ENCODE peak calls at places on chromosomes 7 and 10, in six cellular contexts. Z is heart right ventricle, Q is SJSA1, J is A549, V is GM23338, U is ovary. R is an unnamed sample.

GRCh38 chr7:121020652-121021051 is 32.1 kb downstream of the CPED1 start:
- DNase-seq in Z (no peak), Q (peak; percentile 54), J (no peak), V (no peak), U (no peak), R (no peak)

GRCh38 chr10:67775274-67775673 is 62.7 kb downstream of the DNAJC12 start:
- DNase-seq in Z (no peak), Q (no peak), J (no peak), V (no peak), U (no peak), R (no peak)

GRCh38 chr7:28002638-28003037 is 178.0 kb downstream of the JAZF1 start:
- DNase-seq in Z (no peak), Q (no peak), J (peak; percentile 31), V (peak; percentile 55), U (no peak), R (peak; percentile 39)

GRCh38 chr7:3294432-3295100 is 6.5 kb upstream of the SDK1 start:
- DNase-seq in Z (no peak), Q (no peak), J (no peak), V (peak; percentile 82), U (no peak), R (no peak)

GRCh38 chr10:1745794-1746456 is 8.6 kb upstream of the ADARB2 start:
- DNase-seq in Z (no peak), Q (no peak), J (no peak), V (no peak), U (no peak), R (no peak)

GRCh38 chr10:23474081-23474480 is 35.2 kb downstream of the OTUD1 start:
- DNase-seq in Z (no peak), Q (no peak), J (no peak), V (no peak), U (no peak), R (no peak)

GRCh38 chr10:3477683-3478082 is 305.1 kb upstream of the PITRM1 start:
- DNase-seq in Z (no peak), Q (peak; percentile 37), J (peak; percentile 26), V (no peak), U (no peak), R (no peak)

GRCh38 chr10:102796407-102797176 is 40.6 kb downstream of the CYP17A1 start:
- DNase-seq in Z (peak; percentile 86), Q (peak; percentile 90), J (no peak), V (no peak), U (peak; percentile 82), R (peak; percentile 28)

GRCh38 chr7:157516911-157517781 is 180.3 kb downstream of the DNAJB6 start:
- DNase-seq in Z (no peak), Q (no peak), J (no peak), V (no peak), U (no peak), R (no peak)

GRCh38 chr10:110502851-110503301 is 5.2 kb downstream of the DUSP5 start:
- DNase-seq in Z (no peak), Q (peak; percentile 38), J (peak; percentile 40), V (no peak), U (no peak), R (no peak)

GRCh38 chr7:8893761-8894160 is 460.4 kb downstream of the NXPH1 start:
- DNase-seq in Z (no peak), Q (no peak), J (no peak), V (no peak), U (no peak), R (no peak)

GRCh38 chr7:30470783-30471182 is 7.8 kb downstream of the NOD1 start:
- DNase-seq in Z (no peak), Q (peak; percentile 68), J (peak; percentile 28), V (no peak), U (peak; percentile 65), R (no peak)

GRCh38 chr7:143929224-143929920 is 5.7 kb upstream of the OR2F2 start:
- DNase-seq in Z (no peak), Q (no peak), J (no peak), V (no peak), U (no peak), R (no peak)

GRCh38 chr7:90747521-90747920 is 151.4 kb downstream of the CDK14 start:
- DNase-seq in Z (no peak), Q (no peak), J (no peak), V (no peak), U (no peak), R (no peak)
- H3K27ac ChIP-seq in Z (no peak overlapping the region), Q (no peak overlapping the region), J (no peak overlapping the region), V (no peak overlapping the region), U (no peak overlapping the region), R (no peak overlapping the region)

DNA sequence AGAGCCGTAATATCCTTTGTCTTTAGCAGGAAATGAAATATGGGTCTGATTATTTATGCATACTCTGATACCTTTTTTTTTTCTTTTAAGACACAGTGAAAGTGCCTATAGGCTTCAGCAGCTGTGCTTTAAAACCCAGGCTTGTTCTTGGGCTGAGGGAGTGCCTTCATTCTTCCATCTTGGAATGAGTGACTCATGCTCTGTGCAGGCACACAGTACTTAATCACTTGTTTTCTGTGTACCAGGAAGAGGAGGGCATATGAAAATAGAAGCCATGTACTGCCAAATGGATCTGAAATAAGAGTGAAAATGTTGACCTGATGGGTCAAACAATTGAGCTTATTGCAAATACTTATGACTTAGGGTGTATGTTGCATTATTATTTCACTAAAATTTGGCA is 12.0 kb downstream of the INPP5F start:
- DNase-seq in Z (no peak), Q (peak; percentile 61), J (peak; percentile 81), V (peak; percentile 47), U (no peak), R (peak; percentile 76)
- H3K4me3 ChIP-seq in Z (no peak overlapping the region), Q (no peak overlapping the region), J (no peak overlapping the region), V (no peak overlapping the region), U (no peak overlapping the region), R (no peak overlapping the region)

DNA sequence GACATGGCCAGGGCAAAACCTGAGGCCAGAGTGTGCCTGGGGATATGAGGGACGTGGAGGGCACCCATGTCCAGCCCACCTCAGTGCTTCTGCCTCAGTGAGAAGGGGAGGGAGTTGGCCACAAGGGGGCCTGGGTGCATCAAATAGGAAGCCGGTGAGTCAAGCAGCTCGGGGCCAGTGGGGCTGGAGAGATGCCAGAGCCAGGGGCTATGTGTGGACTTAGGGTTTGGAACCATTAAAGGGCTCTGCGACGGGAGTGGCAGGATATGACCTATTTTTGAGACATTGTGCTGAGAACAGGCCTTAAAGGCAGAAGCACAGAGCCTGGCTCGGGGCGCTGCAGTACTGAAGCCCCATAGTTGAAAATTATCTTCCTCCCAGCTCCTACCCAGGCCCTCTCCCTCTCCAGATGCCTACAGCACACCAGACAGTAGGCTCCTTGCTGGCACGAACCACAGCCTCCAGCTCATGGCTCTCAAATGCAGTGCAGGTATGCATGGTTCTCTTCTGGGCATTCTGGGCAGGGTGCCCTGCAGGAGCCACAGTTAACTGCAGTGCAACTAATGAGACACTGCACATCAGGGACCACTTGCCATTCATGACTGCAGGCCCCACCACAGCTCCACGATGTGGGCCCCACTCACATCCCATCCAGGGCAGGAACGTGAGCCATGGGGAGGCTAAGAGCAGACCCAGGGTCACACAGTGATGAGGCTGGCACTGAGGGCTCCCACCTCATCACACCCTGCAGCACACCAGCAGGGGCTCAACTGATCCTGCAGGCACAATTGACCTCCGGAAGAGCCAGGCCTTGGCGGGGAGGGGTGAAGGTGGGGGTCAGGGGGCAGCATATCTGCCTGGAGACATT is 7.2 kb upstream of the PGAM2 start:
- DNase-seq in Z (peak; percentile 81), Q (peak; percentile 74), J (peak; percentile 70), V (peak; percentile 90), U (peak; percentile 89), R (peak; percentile 96)
- H3K27ac ChIP-seq in Z (peak overlapping the region; percentile 70), Q (no peak overlapping the region), J (no peak overlapping the region), V (no peak overlapping the region), U (no peak overlapping the region), R (no peak overlapping the region)

DNA sequence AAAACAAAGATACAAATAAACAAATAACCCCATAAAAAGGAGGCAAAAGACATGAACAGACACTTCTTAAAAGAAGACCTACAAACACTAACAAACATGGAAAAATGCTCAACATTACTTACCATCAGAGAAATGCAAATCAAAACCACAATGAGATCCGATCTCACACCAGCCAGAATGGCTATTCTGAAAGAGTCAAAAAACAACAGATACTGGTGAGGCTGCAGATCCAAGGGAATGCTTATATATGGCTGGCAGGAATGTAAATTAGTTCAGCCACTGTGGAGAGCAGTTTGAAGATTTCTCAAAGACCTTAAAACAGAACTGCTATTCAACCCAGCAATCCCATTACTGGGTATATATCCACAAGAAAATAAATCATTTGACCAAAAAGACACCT is 80.4 kb upstream of the NRP1 start:
- DNase-seq in Z (no peak), Q (peak; percentile 22), J (no peak), V (no peak), U (no peak), R (no peak)
- H3K4me3 ChIP-seq in Z (no peak overlapping the region), Q (no peak overlapping the region), J (no peak overlapping the region), V (no peak overlapping the region), U (no peak overlapping the region), R (no peak overlapping the region)

GRCh38 chr10:79184141-79184625 is 115.4 kb downstream of the ZMIZ1 start:
- DNase-seq in Z (no peak), Q (peak; percentile 97), J (peak; percentile 83), V (no peak), U (no peak), R (peak; percentile 60)
- H3K27ac ChIP-seq in Z (peak overlapping the region; percentile 72), Q (peak overlapping the region; percentile 76), J (peak overlapping the region; percentile 81), V (no peak overlapping the region), U (no peak overlapping the region), R (peak overlapping the region; percentile 44)

GRCh38 chr7:100835903-100836811 is 8.8 kb upstream of the EPHB4 start:
- DNase-seq in Z (peak; percentile 69), Q (no peak), J (no peak), V (peak; percentile 98), U (peak; percentile 56), R (peak; percentile 80)
- H3K4me3 ChIP-seq in Z (no peak overlapping the region), Q (no peak overlapping the region), J (no peak overlapping the region), V (peak overlapping the region; percentile 61), U (no peak overlapping the region), R (peak overlapping the region; percentile 34)

GRCh38 chr10:89374716-89375115 is 3.1 kb upstream of the IFIT1B start:
- DNase-seq in Z (no peak), Q (no peak), J (no peak), V (no peak), U (no peak), R (peak; percentile 6)
- H3K27ac ChIP-seq in Z (peak overlapping the region; percentile 88), Q (peak overlapping the region; percentile 22), J (peak overlapping the region; percentile 27), V (no peak overlapping the region), U (peak overlapping the region; percentile 17), R (no peak overlapping the region)